ENCODE peak calls at places on chromosomes 16 and 17, in five cellular contexts. One of them, this sample, is unnamed.

GRCh38 chr16:87845807-87846619 is 23.3 kb downstream of the SLC7A5 start:
- DNase-seq in glutamatergic neuron: no peak
- DNase-seq in CD8-positive, alpha-beta T cell: no peak
- DNase-seq in HCT116: no peak
- DNase-seq in Panc1: no peak
- DNase-seq in this sample: no peak

GRCh38 chr17:39863918-39864746 is at the start of gene IKZF3:
- DNase-seq in glutamatergic neuron: peak
- DNase-seq in HCT116: no peak
- DNase-seq in CD8-positive, alpha-beta T cell: peak
- DNase-seq in Panc1: no peak
- DNase-seq in this sample: peak

GRCh38 chr16:2860826-2861567 is 3.0 kb upstream of the PRSS22 start:
- DNase-seq in HCT116: no peak
- DNase-seq in CD8-positive, alpha-beta T cell: no peak
- DNase-seq in Panc1: no peak
- DNase-seq in glutamatergic neuron: no peak
- DNase-seq in this sample: no peak

GRCh38 chr16:75559002-75559401 is 3.0 kb upstream of the TMEM231 start:
- DNase-seq in glutamatergic neuron: no peak
- DNase-seq in CD8-positive, alpha-beta T cell: no peak
- DNase-seq in HCT116: no peak
- DNase-seq in Panc1: no peak
- DNase-seq in this sample: no peak

GRCh38 chr16:10410469-10410868 is 24.6 kb downstream of the ATF7IP2 start:
- DNase-seq in glutamatergic neuron: no peak
- DNase-seq in Panc1: no peak
- DNase-seq in HCT116: no peak
- DNase-seq in CD8-positive, alpha-beta T cell: no peak
- DNase-seq in this sample: no peak

GRCh38 chr16:14303654-14304394 is 232.7 kb downstream of the MRTFB start:
- DNase-seq in Panc1: no peak
- DNase-seq in HCT116: no peak
- DNase-seq in glutamatergic neuron: no peak
- DNase-seq in CD8-positive, alpha-beta T cell: no peak
- DNase-seq in this sample: peak

GRCh38 chr17:31310260-31310659 is 3.6 kb downstream of the EVI2B start:
- DNase-seq in Panc1: no peak
- DNase-seq in HCT116: no peak
- DNase-seq in CD8-positive, alpha-beta T cell: peak
- DNase-seq in glutamatergic neuron: no peak
- DNase-seq in this sample: no peak

GRCh38 chr16:15461376-15461775 is 27.0 kb downstream of the BMERB1 start:
- DNase-seq in Panc1: no peak
- DNase-seq in HCT116: no peak
- DNase-seq in CD8-positive, alpha-beta T cell: no peak
- DNase-seq in glutamatergic neuron: no peak
- DNase-seq in this sample: no peak

GRCh38 chr17:4950075-4950756 is 703 bp upstream of the ENO3 start:
- DNase-seq in HCT116: no peak
- DNase-seq in CD8-positive, alpha-beta T cell: peak
- DNase-seq in glutamatergic neuron: peak
- DNase-seq in Panc1: no peak
- DNase-seq in this sample: peak

GRCh38 chr17:21378553-21378952 is 2.4 kb downstream of the KCNJ12 start:
- DNase-seq in HCT116: no peak
- DNase-seq in Panc1: no peak
- DNase-seq in glutamatergic neuron: no peak
- DNase-seq in CD8-positive, alpha-beta T cell: no peak
- DNase-seq in this sample: no peak

GRCh38 chr17:17416400-17417360 is 60.1 kb upstream of the MED9 start:
- DNase-seq in glutamatergic neuron: no peak
- DNase-seq in Panc1: peak
- DNase-seq in CD8-positive, alpha-beta T cell: peak
- DNase-seq in HCT116: no peak
- DNase-seq in this sample: no peak

GRCh38 chr17:3818786-3819185 is 17.8 kb upstream of the ITGAE start:
- DNase-seq in HCT116: no peak
- DNase-seq in glutamatergic neuron: no peak
- DNase-seq in Panc1: no peak
- DNase-seq in CD8-positive, alpha-beta T cell: no peak
- DNase-seq in this sample: no peak

GRCh38 chr16:71840052-71840451 is 5.7 kb upstream of the ATXN1L start:
- DNase-seq in Panc1: no peak
- DNase-seq in CD8-positive, alpha-beta T cell: no peak
- DNase-seq in glutamatergic neuron: no peak
- DNase-seq in HCT116: no peak
- DNase-seq in this sample: no peak

GRCh38 chr17:75371339-75371738 is 34.1 kb downstream of the GRB2 start:
- DNase-seq in glutamatergic neuron: no peak
- DNase-seq in HCT116: no peak
- DNase-seq in Panc1: no peak
- DNase-seq in CD8-positive, alpha-beta T cell: no peak
- DNase-seq in this sample: no peak

GRCh38 chr17:3788200-3788599 is 12.8 kb downstream of the ITGAE start:
- DNase-seq in HCT116: no peak
- DNase-seq in glutamatergic neuron: no peak
- DNase-seq in Panc1: no peak
- DNase-seq in CD8-positive, alpha-beta T cell: peak
- DNase-seq in this sample: no peak

GRCh38 chr16:75486014-75486404 is 9.2 kb downstream of the CHST6 start:
- DNase-seq in HCT116: no peak
- DNase-seq in Panc1: no peak
- DNase-seq in glutamatergic neuron: no peak
- DNase-seq in CD8-positive, alpha-beta T cell: no peak
- DNase-seq in this sample: no peak

GRCh38 chr17:77654861-77655260 is 303.6 kb upstream of the TNRC6C start:
- DNase-seq in Panc1: no peak
- DNase-seq in glutamatergic neuron: no peak
- DNase-seq in HCT116: no peak
- DNase-seq in CD8-positive, alpha-beta T cell: no peak
- DNase-seq in this sample: no peak

GRCh38 chr16:58027341-58028167 is 2.0 kb downstream of the MMP15 start:
- DNase-seq in CD8-positive, alpha-beta T cell: no peak
- DNase-seq in Panc1: no peak
- DNase-seq in glutamatergic neuron: peak
- DNase-seq in HCT116: peak
- DNase-seq in this sample: no peak

GRCh38 chr17:81009124-81009523 is 17.5 kb downstream of the CHMP6 start:
- DNase-seq in glutamatergic neuron: no peak
- DNase-seq in HCT116: no peak
- DNase-seq in CD8-positive, alpha-beta T cell: no peak
- DNase-seq in Panc1: no peak
- DNase-seq in this sample: no peak

GRCh38 chr17:77318021-77318420 is 177.3 kb downstream of the SEC14L1 start:
- DNase-seq in HCT116: no peak
- DNase-seq in Panc1: no peak
- DNase-seq in glutamatergic neuron: peak
- DNase-seq in CD8-positive, alpha-beta T cell: no peak
- DNase-seq in this sample: no peak

GRCh38 chr16:48383877-48384304 is 1.3 kb downstream of the SIAH1 start:
- DNase-seq in Panc1: no peak
- DNase-seq in HCT116: no peak
- DNase-seq in CD8-positive, alpha-beta T cell: no peak
- DNase-seq in glutamatergic neuron: no peak
- DNase-seq in this sample: no peak

GRCh38 chr16:11254913-11255736 is 879 bp downstream of the SOCS1 start:
- DNase-seq in HCT116: no peak
- DNase-seq in CD8-positive, alpha-beta T cell: peak
- DNase-seq in glutamatergic neuron: peak
- DNase-seq in Panc1: no peak
- DNase-seq in this sample: peak

GRCh38 chr16:85586360-85587145 is 26.6 kb upstream of the GSE1 start:
- DNase-seq in HCT116: no peak
- DNase-seq in Panc1: no peak
- DNase-seq in glutamatergic neuron: peak
- DNase-seq in CD8-positive, alpha-beta T cell: no peak
- DNase-seq in this sample: peak

GRCh38 chr17:8354196-8354595 is 14.6 kb downstream of the ODF4 start:
- DNase-seq in HCT116: no peak
- DNase-seq in CD8-positive, alpha-beta T cell: no peak
- DNase-seq in Panc1: no peak
- DNase-seq in glutamatergic neuron: no peak
- DNase-seq in this sample: no peak

GRCh38 chr17:16924701-16925440 is 47.0 kb downstream of the TNFRSF13B start:
- DNase-seq in glutamatergic neuron: no peak
- DNase-seq in Panc1: no peak
- DNase-seq in HCT116: no peak
- DNase-seq in CD8-positive, alpha-beta T cell: no peak
- DNase-seq in this sample: no peak

GRCh38 chr16:9275386-9275785 is 183.9 kb downstream of the HAPSTR1 start:
- DNase-seq in Panc1: no peak
- DNase-seq in glutamatergic neuron: no peak
- DNase-seq in HCT116: no peak
- DNase-seq in CD8-positive, alpha-beta T cell: no peak
- DNase-seq in this sample: no peak

GRCh38 chr16:86077243-86077940 is 178.4 kb downstream of the IRF8 start:
- DNase-seq in CD8-positive, alpha-beta T cell: no peak
- DNase-seq in glutamatergic neuron: no peak
- DNase-seq in Panc1: no peak
- DNase-seq in HCT116: no peak
- DNase-seq in this sample: no peak

GRCh38 chr17:50301891-50302584 is 27.8 kb downstream of the TMEM92 start:
- DNase-seq in CD8-positive, alpha-beta T cell: no peak
- DNase-seq in Panc1: no peak
- DNase-seq in glutamatergic neuron: no peak
- DNase-seq in HCT116: no peak
- DNase-seq in this sample: no peak

GRCh38 chr16:88705076-88705684 is 1.0 kb downstream of the RNF166 start:
- DNase-seq in HCT116: no peak
- DNase-seq in glutamatergic neuron: no peak
- DNase-seq in Panc1: no peak
- DNase-seq in CD8-positive, alpha-beta T cell: no peak
- DNase-seq in this sample: no peak

GRCh38 chr17:18065546-18065945 is 22.2 kb upstream of the DRG2 start:
- DNase-seq in CD8-positive, alpha-beta T cell: no peak
- DNase-seq in Panc1: no peak
- DNase-seq in glutamatergic neuron: no peak
- DNase-seq in HCT116: no peak
- DNase-seq in this sample: no peak

GRCh38 chr17:79633937-79634813 is 23.3 kb upstream of the RBFOX3 start:
- DNase-seq in Panc1: no peak
- DNase-seq in CD8-positive, alpha-beta T cell: peak
- DNase-seq in glutamatergic neuron: no peak
- DNase-seq in HCT116: no peak
- DNase-seq in this sample: no peak

GRCh38 chr17:48494335-48494734 is 36.5 kb downstream of the HOXB1 start:
- DNase-seq in Panc1: no peak
- DNase-seq in HCT116: no peak
- DNase-seq in CD8-positive, alpha-beta T cell: no peak
- DNase-seq in glutamatergic neuron: no peak
- DNase-seq in this sample: no peak

GRCh38 chr17:58153046-58153445 is 4.9 kb downstream of the OR4D1 start:
- DNase-seq in CD8-positive, alpha-beta T cell: peak
- DNase-seq in glutamatergic neuron: no peak
- DNase-seq in HCT116: no peak
- DNase-seq in Panc1: no peak
- DNase-seq in this sample: no peak

GRCh38 chr17:78401246-78401645 is 22.8 kb downstream of the PGS1 start:
- DNase-seq in Panc1: no peak
- DNase-seq in glutamatergic neuron: no peak
- DNase-seq in HCT116: no peak
- DNase-seq in CD8-positive, alpha-beta T cell: no peak
- DNase-seq in this sample: no peak

GRCh38 chr16:8611886-8612595 is 9.5 kb upstream of the METTL22 start:
- DNase-seq in glutamatergic neuron: no peak
- DNase-seq in CD8-positive, alpha-beta T cell: no peak
- DNase-seq in Panc1: no peak
- DNase-seq in HCT116: no peak
- DNase-seq in this sample: no peak

GRCh38 chr16:9966569-9967157 is 215.6 kb downstream of the GRIN2A start:
- DNase-seq in CD8-positive, alpha-beta T cell: no peak
- DNase-seq in HCT116: no peak
- DNase-seq in Panc1: peak
- DNase-seq in glutamatergic neuron: no peak
- DNase-seq in this sample: no peak

GRCh38 chr16:14487579-14487978 is 142.5 kb downstream of the PARN start:
- DNase-seq in glutamatergic neuron: no peak
- DNase-seq in CD8-positive, alpha-beta T cell: no peak
- DNase-seq in Panc1: no peak
- DNase-seq in HCT116: no peak
- DNase-seq in this sample: no peak

GRCh38 chr16:56515665-56516064 is 4.2 kb downstream of the BBS2 start:
- DNase-seq in CD8-positive, alpha-beta T cell: no peak
- DNase-seq in glutamatergic neuron: no peak
- DNase-seq in HCT116: no peak
- DNase-seq in Panc1: no peak
- DNase-seq in this sample: no peak

This sample was measured in retina.